ENCODE peak calls at places on chromosomes 4 and X, in seven cellular contexts. One of them, this sample, is unnamed.

GRCh38 chrX:116863029-116863428 is 400.3 kb upstream of the CT83 start:
- DNase-seq in ovary: no peak
- DNase-seq in prostate gland: no peak
- DNase-seq in heart left ventricle: no peak
- DNase-seq in K562: no peak
- DNase-seq in tibial artery: no peak
- DNase-seq in CD8-positive, alpha-beta T cell: no peak
- DNase-seq in this sample: no peak

GRCh38 chr4:150546286-150546685 is 35.7 kb upstream of the MAB21L2 start:
- DNase-seq in prostate gland: no peak
- DNase-seq in heart left ventricle: no peak
- DNase-seq in tibial artery: no peak
- DNase-seq in CD8-positive, alpha-beta T cell: no peak
- DNase-seq in ovary: no peak
- DNase-seq in K562: no peak
- DNase-seq in this sample: no peak

GRCh38 chr4:81688085-81688484 is 216.4 kb upstream of the RASGEF1B start:
- DNase-seq in K562: no peak
- DNase-seq in heart left ventricle: no peak
- DNase-seq in ovary: no peak
- DNase-seq in CD8-positive, alpha-beta T cell: no peak
- DNase-seq in prostate gland: no peak
- DNase-seq in tibial artery: no peak
- DNase-seq in this sample: peak

GRCh38 chr4:168800926-168801325 is 209.1 kb downstream of the CBR4 start:
- DNase-seq in K562: no peak
- DNase-seq in ovary: no peak
- DNase-seq in heart left ventricle: no peak
- DNase-seq in prostate gland: no peak
- DNase-seq in tibial artery: no peak
- DNase-seq in CD8-positive, alpha-beta T cell: no peak
- DNase-seq in this sample: no peak

GRCh38 chr4:1988327-1988724 is 20.4 kb downstream of the NELFA start:
- DNase-seq in prostate gland: no peak
- DNase-seq in heart left ventricle: no peak
- DNase-seq in K562: no peak
- DNase-seq in CD8-positive, alpha-beta T cell: no peak
- DNase-seq in ovary: no peak
- DNase-seq in tibial artery: no peak
- DNase-seq in this sample: no peak

GRCh38 chr4:184396570-184397515 is 77.5 kb downstream of the IRF2 start:
- DNase-seq in K562: no peak
- DNase-seq in heart left ventricle: no peak
- DNase-seq in prostate gland: no peak
- DNase-seq in tibial artery: no peak
- DNase-seq in CD8-positive, alpha-beta T cell: no peak
- DNase-seq in ovary: no peak
- DNase-seq in this sample: no peak

GRCh38 chrX:79408623-79409322 is 41.6 kb upstream of the ITM2A start:
- DNase-seq in tibial artery: no peak
- DNase-seq in prostate gland: no peak
- DNase-seq in heart left ventricle: no peak
- DNase-seq in K562: no peak
- DNase-seq in CD8-positive, alpha-beta T cell: no peak
- DNase-seq in ovary: no peak
- DNase-seq in this sample: no peak

GRCh38 chr4:88765729-88766128 is 68.1 kb upstream of the NAP1L5 start:
- DNase-seq in CD8-positive, alpha-beta T cell: no peak
- DNase-seq in K562: no peak
- DNase-seq in tibial artery: peak
- DNase-seq in heart left ventricle: peak
- DNase-seq in ovary: no peak
- DNase-seq in prostate gland: peak
- DNase-seq in this sample: peak

GRCh38 chrX:71667328-71668247 is at the start of gene LOC101059915:
- DNase-seq in heart left ventricle: no peak
- DNase-seq in tibial artery: no peak
- DNase-seq in CD8-positive, alpha-beta T cell: no peak
- DNase-seq in ovary: no peak
- DNase-seq in K562: peak
- DNase-seq in prostate gland: no peak
- DNase-seq in this sample: no peak

GRCh38 chrX:138710311-138710791 is 1.2 kb downstream of the FGF13 start:
- DNase-seq in ovary: peak
- DNase-seq in CD8-positive, alpha-beta T cell: no peak
- DNase-seq in prostate gland: peak
- DNase-seq in tibial artery: no peak
- DNase-seq in heart left ventricle: no peak
- DNase-seq in K562: no peak
- DNase-seq in this sample: no peak

GRCh38 chr4:54998991-54999390 is 126.4 kb downstream of the KDR start:
- DNase-seq in prostate gland: no peak
- DNase-seq in CD8-positive, alpha-beta T cell: no peak
- DNase-seq in ovary: no peak
- DNase-seq in K562: no peak
- DNase-seq in tibial artery: no peak
- DNase-seq in heart left ventricle: no peak
- DNase-seq in this sample: peak

GRCh38 chrX:154732421-154733071 is 18.3 kb downstream of the GAB3 start:
- DNase-seq in prostate gland: no peak
- DNase-seq in heart left ventricle: no peak
- DNase-seq in tibial artery: no peak
- DNase-seq in CD8-positive, alpha-beta T cell: no peak
- DNase-seq in K562: no peak
- DNase-seq in ovary: no peak
- DNase-seq in this sample: peak

GRCh38 chr4:108320066-108320465 is 151.3 kb upstream of the LEF1 start:
- DNase-seq in K562: no peak
- DNase-seq in ovary: no peak
- DNase-seq in heart left ventricle: no peak
- DNase-seq in prostate gland: no peak
- DNase-seq in CD8-positive, alpha-beta T cell: no peak
- DNase-seq in tibial artery: no peak
- DNase-seq in this sample: no peak

DNA sequence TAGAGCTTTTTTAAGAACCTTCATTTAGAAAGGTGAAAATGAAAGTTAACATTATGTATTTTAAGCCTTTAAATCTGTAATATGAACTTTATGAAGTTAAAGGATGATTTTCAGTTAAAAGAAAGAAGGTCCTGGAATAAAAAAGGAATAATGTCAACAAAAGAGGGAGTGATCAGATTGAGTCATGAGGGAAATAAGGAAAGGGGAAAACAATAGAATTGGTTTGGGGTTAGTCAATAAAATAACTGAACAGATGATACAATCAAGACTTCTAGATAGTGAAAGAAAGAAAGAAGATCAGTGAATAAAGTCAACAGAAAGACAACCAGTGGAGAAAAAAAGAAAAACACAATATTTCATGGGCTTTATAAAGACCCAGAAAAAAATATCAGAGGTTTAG is 291.6 kb upstream of the ARSJ start:
- DNase-seq in tibial artery: no peak
- DNase-seq in K562: no peak
- DNase-seq in ovary: no peak
- DNase-seq in heart left ventricle: no peak
- DNase-seq in prostate gland: no peak
- DNase-seq in CD8-positive, alpha-beta T cell: no peak
- DNase-seq in this sample: no peak
- H3K27ac ChIP-seq in tibial artery: peak
- H3K27ac ChIP-seq in K562: no peak
- H3K27ac ChIP-seq in ovary: no peak
- H3K27ac ChIP-seq in heart left ventricle: no peak
- H3K27ac ChIP-seq in prostate gland: no peak
- H3K27ac ChIP-seq in CD8-positive, alpha-beta T cell: no peak
- H3K27ac ChIP-seq in this sample: peak

DNA sequence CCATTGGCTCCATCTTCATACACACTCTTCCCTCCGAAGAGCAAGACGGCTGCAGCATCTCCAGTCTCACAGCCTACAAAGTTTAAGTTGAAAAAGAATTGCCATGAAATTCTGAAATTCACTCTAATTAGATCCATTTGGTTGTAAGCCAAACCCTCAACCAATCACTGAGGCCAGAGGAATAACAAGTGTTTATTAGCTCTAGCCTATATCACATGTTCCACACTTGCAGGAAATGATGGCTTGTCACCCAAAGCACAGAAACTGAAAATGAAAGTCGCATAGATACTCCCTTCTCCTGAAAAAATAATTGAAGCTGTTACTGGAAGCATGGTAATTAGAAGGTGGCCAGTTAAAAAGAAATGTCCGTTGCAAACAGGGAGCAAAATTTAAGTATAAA is 1071.8 kb downstream of the CCSER1 start:
- DNase-seq in K562: no peak
- DNase-seq in ovary: no peak
- DNase-seq in tibial artery: no peak
- DNase-seq in heart left ventricle: no peak
- DNase-seq in CD8-positive, alpha-beta T cell: no peak
- DNase-seq in prostate gland: no peak
- DNase-seq in this sample: no peak
- H3K4me3 ChIP-seq in K562: no peak
- H3K4me3 ChIP-seq in ovary: no peak
- H3K4me3 ChIP-seq in tibial artery: no peak
- H3K4me3 ChIP-seq in heart left ventricle: no peak
- H3K4me3 ChIP-seq in CD8-positive, alpha-beta T cell: no peak
- H3K4me3 ChIP-seq in prostate gland: no peak
- H3K4me3 ChIP-seq in this sample: no peak

GRCh38 chrX:12972239-12972638 is 2.7 kb upstream of the TMSB4X start:
- DNase-seq in heart left ventricle: no peak
- DNase-seq in ovary: no peak
- DNase-seq in K562: no peak
- DNase-seq in tibial artery: no peak
- DNase-seq in prostate gland: no peak
- DNase-seq in CD8-positive, alpha-beta T cell: no peak
- DNase-seq in this sample: no peak

GRCh38 chrX:12972867-12973560 is 1.9 kb upstream of the TMSB4X start:
- DNase-seq in heart left ventricle: no peak
- DNase-seq in tibial artery: no peak
- DNase-seq in K562: no peak
- DNase-seq in CD8-positive, alpha-beta T cell: no peak
- DNase-seq in prostate gland: no peak
- DNase-seq in ovary: no peak
- DNase-seq in this sample: no peak

GRCh38 chrX:12967711-12968465 is 7.0 kb upstream of the TMSB4X start:
- DNase-seq in ovary: no peak
- DNase-seq in prostate gland: no peak
- DNase-seq in heart left ventricle: no peak
- DNase-seq in K562: no peak
- DNase-seq in tibial artery: no peak
- DNase-seq in CD8-positive, alpha-beta T cell: no peak
- DNase-seq in this sample: no peak

GRCh38 chrX:12971282-12972003 is 3.5 kb upstream of the TMSB4X start:
- DNase-seq in tibial artery: peak
- DNase-seq in heart left ventricle: peak
- DNase-seq in ovary: peak
- DNase-seq in prostate gland: no peak
- DNase-seq in K562: no peak
- DNase-seq in CD8-positive, alpha-beta T cell: no peak
- DNase-seq in this sample: no peak

DNA sequence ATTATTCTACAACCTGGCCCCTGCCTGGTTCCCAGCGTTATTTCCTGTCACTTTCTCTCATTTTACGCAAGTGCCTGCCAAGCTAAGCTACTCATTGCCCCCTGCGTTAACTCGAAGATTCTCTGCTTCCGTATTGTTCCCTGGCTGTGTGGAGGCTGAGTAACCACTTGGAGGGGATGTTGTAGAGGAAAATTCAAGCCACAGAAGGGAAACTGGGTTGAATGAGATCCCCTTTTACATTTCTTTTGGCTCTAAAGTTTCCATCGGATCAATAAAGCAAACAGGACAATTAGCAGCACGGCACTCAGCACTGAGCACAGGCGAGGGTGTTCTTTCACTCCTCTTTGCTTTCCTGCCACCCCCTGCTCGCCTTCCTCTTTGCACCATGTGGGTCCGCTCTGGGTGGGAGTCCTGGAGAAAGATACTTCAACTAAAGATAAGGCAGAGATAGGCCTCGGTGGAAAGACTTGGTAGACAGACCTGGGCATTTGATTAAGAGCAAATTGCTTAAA is 4.2 kb upstream of the TMSB4X start:
- DNase-seq in K562: peak
- DNase-seq in ovary: peak
- DNase-seq in CD8-positive, alpha-beta T cell: no peak
- DNase-seq in heart left ventricle: no peak
- DNase-seq in tibial artery: peak
- DNase-seq in prostate gland: no peak
- DNase-seq in this sample: no peak
- TF ChIP-seq CTCF in K562: peak
- TF ChIP-seq CTCF in ovary: no peak
- TF ChIP-seq CTCF in CD8-positive, alpha-beta T cell: no peak
- TF ChIP-seq CTCF in heart left ventricle: peak
- TF ChIP-seq CTCF in tibial artery: peak
- TF ChIP-seq CTCF in prostate gland: no peak
- TF ChIP-seq CTCF in this sample: peak

GRCh38 chr4:14338206-14338605 is 664.1 kb upstream of the CPEB2 start:
- DNase-seq in K562: no peak
- DNase-seq in tibial artery: no peak
- DNase-seq in CD8-positive, alpha-beta T cell: no peak
- DNase-seq in heart left ventricle: no peak
- DNase-seq in ovary: no peak
- DNase-seq in prostate gland: no peak
- DNase-seq in this sample: no peak
- H3K27ac ChIP-seq in K562: no peak
- H3K27ac ChIP-seq in tibial artery: no peak
- H3K27ac ChIP-seq in CD8-positive, alpha-beta T cell: no peak
- H3K27ac ChIP-seq in heart left ventricle: no peak
- H3K27ac ChIP-seq in ovary: no peak
- H3K27ac ChIP-seq in prostate gland: no peak
- H3K27ac ChIP-seq in this sample: no peak

GRCh38 chr4:176791591-176792347 is 953 bp downstream of the VEGFC start:
- DNase-seq in prostate gland: no peak
- DNase-seq in ovary: no peak
- DNase-seq in heart left ventricle: peak
- DNase-seq in CD8-positive, alpha-beta T cell: no peak
- DNase-seq in tibial artery: no peak
- DNase-seq in K562: no peak
- DNase-seq in this sample: no peak

GRCh38 chr4:176790398-176790797 is 2.3 kb downstream of the VEGFC start:
- DNase-seq in tibial artery: no peak
- DNase-seq in ovary: no peak
- DNase-seq in K562: no peak
- DNase-seq in heart left ventricle: no peak
- DNase-seq in prostate gland: no peak
- DNase-seq in CD8-positive, alpha-beta T cell: no peak
- DNase-seq in this sample: no peak

GRCh38 chr4:176789955-176790354 is 2.8 kb downstream of the VEGFC start:
- DNase-seq in prostate gland: peak
- DNase-seq in K562: peak
- DNase-seq in CD8-positive, alpha-beta T cell: no peak
- DNase-seq in ovary: no peak
- DNase-seq in tibial artery: no peak
- DNase-seq in heart left ventricle: no peak
- DNase-seq in this sample: peak

GRCh38 chr4:176788248-176788647 is 4.5 kb downstream of the VEGFC start:
- DNase-seq in tibial artery: no peak
- DNase-seq in heart left ventricle: no peak
- DNase-seq in ovary: no peak
- DNase-seq in CD8-positive, alpha-beta T cell: no peak
- DNase-seq in K562: no peak
- DNase-seq in prostate gland: no peak
- DNase-seq in this sample: no peak

GRCh38 chr4:176788971-176789370 is 3.8 kb downstream of the VEGFC start:
- DNase-seq in prostate gland: no peak
- DNase-seq in K562: no peak
- DNase-seq in ovary: no peak
- DNase-seq in tibial artery: no peak
- DNase-seq in CD8-positive, alpha-beta T cell: no peak
- DNase-seq in heart left ventricle: no peak
- DNase-seq in this sample: no peak
- H3K4me3 ChIP-seq in prostate gland: no peak
- H3K4me3 ChIP-seq in K562: no peak
- H3K4me3 ChIP-seq in ovary: no peak
- H3K4me3 ChIP-seq in tibial artery: no peak
- H3K4me3 ChIP-seq in CD8-positive, alpha-beta T cell: no peak
- H3K4me3 ChIP-seq in heart left ventricle: no peak
- H3K4me3 ChIP-seq in this sample: no peak

This sample was measured in brain microvascular endothelial cell.